ENCODE peak calls at places on chromosome 17, in eight cellular contexts. A is HCT116, X is H1, Z is endothelial cell of umbilical vein, Y is spleen, E is SK-N-MC, D is SK-N-SH, B is sigmoid colon. J is an unnamed sample.

GRCh38 chr17:57946798-57947358 is 8.3 kb downstream of the CUEDC1 start:
- DNase-seq in A (no peak), X (no peak), Z (peak), Y (peak), E (no peak), D (no peak), B (peak), J (peak)

GRCh38 chr17:81541123-81541522 is 11.0 kb downstream of the FAAP100 start:
- DNase-seq in A (no peak), X (no peak), Z (no peak), Y (no peak), E (no peak), D (no peak), B (no peak), J (no peak)

GRCh38 chr17:74923538-74924249 is 379 bp upstream of the OTOP2 start:
- DNase-seq in A (no peak), X (no peak), Z (peak), Y (peak), E (no peak), D (peak), B (no peak), J (peak)

GRCh38 chr17:81002409-81003361 is 11.0 kb downstream of the CHMP6 start:
- DNase-seq in A (no peak), X (no peak), Z (peak), Y (peak), E (no peak), D (peak), B (peak), J (no peak)

GRCh38 chr17:33112763-33113162 is 121.1 kb downstream of the SPACA3 start:
- DNase-seq in A (peak), X (no peak), Z (no peak), Y (no peak), E (no peak), D (no peak), B (no peak), J (no peak)

GRCh38 chr17:28961391-28961790 is 10.1 kb upstream of the PHF12 start:
- DNase-seq in A (no peak), X (no peak), Z (no peak), Y (peak), E (no peak), D (no peak), B (peak), J (no peak)

GRCh38 chr17:49364119-49364518 is 2.1 kb upstream of the ZNF652 start:
- DNase-seq in A (no peak), X (no peak), Z (no peak), Y (no peak), E (no peak), D (no peak), B (no peak), J (no peak)

GRCh38 chr17:73155410-73156165 is 9.2 kb upstream of the SSTR2 start:
- DNase-seq in A (no peak), X (no peak), Z (no peak), Y (no peak), E (no peak), D (peak), B (no peak), J (no peak)

GRCh38 chr17:69936996-69937395 is 138.0 kb upstream of the KCNJ16 start:
- DNase-seq in A (no peak), X (no peak), Z (no peak), Y (no peak), E (no peak), D (no peak), B (no peak), J (no peak)

GRCh38 chr17:37368577-37368976 is 7.2 kb upstream of the C17orf78 start:
- DNase-seq in A (no peak), X (no peak), Z (no peak), Y (no peak), E (no peak), D (no peak), B (no peak), J (no peak)

GRCh38 chr17:76553163-76553908 is 13.5 kb downstream of the PRCD start:
- DNase-seq in A (no peak), X (no peak), Z (no peak), Y (peak), E (no peak), D (peak), B (no peak), J (no peak)

GRCh38 chr17:44777394-44778348 is 18.9 kb downstream of the ADAM11 start:
- DNase-seq in A (no peak), X (no peak), Z (no peak), Y (no peak), E (no peak), D (peak), B (no peak), J (no peak)
- H3K27ac ChIP-seq in A (no peak), X (no peak), Z (no peak), Y (no peak), E (no peak), D (no peak), B (peak), J (no peak)

GRCh38 chr17:16222406-16222805 is 5.4 kb downstream of the PIGL start:
- DNase-seq in A (no peak), X (no peak), Z (no peak), Y (no peak), E (no peak), D (no peak), B (no peak), J (no peak)
- TF ChIP-seq POLR2AphosphoS5 in A (no peak), X (no peak), Z (no peak), Y (no peak), E (no peak), D (no peak), B (no peak), J (no peak)

GRCh38 chr17:45314761-45315549 is 1.9 kb downstream of the MAP3K14 start:
- DNase-seq in A (no peak), X (no peak), Z (peak), Y (no peak), E (no peak), D (no peak), B (no peak), J (no peak)
- H3K27ac ChIP-seq in A (peak), X (no peak), Z (no peak), Y (peak), E (no peak), D (peak), B (peak), J (peak)

GRCh38 chr17:66629762-66630161 is 205.2 kb upstream of the CACNG5 start:
- DNase-seq in A (no peak), X (no peak), Z (no peak), Y (no peak), E (no peak), D (no peak), B (no peak), J (no peak)
- TF ChIP-seq POLR2AphosphoS5 in A (no peak), X (no peak), Z (no peak), Y (no peak), E (no peak), D (no peak), B (no peak), J (no peak)

GRCh38 chr17:79778504-79779087 is 648 bp downstream of the CBX2 start:
- DNase-seq in A (no peak), X (no peak), Z (no peak), Y (no peak), E (no peak), D (peak), B (peak), J (no peak)
- H3K27ac ChIP-seq in A (peak), X (peak), Z (no peak), Y (no peak), E (peak), D (peak), B (no peak), J (no peak)

GRCh38 chr17:38730526-38731379 is 612 bp downstream of the CISD3 start:
- DNase-seq in A (no peak), X (no peak), Z (peak), Y (peak), E (no peak), D (peak), B (peak), J (no peak)
- TF ChIP-seq POLR2AphosphoS5 in A (peak), X (no peak), Z (no peak), Y (no peak), E (no peak), D (peak), B (no peak), J (no peak)

GRCh38 chr17:47969975-47970724 is 763 bp upstream of the CDK5RAP3 start:
- DNase-seq in A (no peak), X (no peak), Z (no peak), Y (no peak), E (no peak), D (no peak), B (no peak), J (no peak)
- H3K27ac ChIP-seq in A (peak), X (no peak), Z (no peak), Y (peak), E (no peak), D (no peak), B (no peak), J (peak)

GRCh38 chr17:10729334-10730193 is at the start of gene TMEM220:
- DNase-seq in A (no peak), X (peak), Z (peak), Y (peak), E (no peak), D (peak), B (peak), J (peak)
- TF ChIP-seq POLR2AphosphoS5 in A (no peak), X (peak), Z (peak), Y (peak), E (peak), D (no peak), B (peak), J (peak)

GRCh38 chr17:41793749-41794602 is 7.5 kb upstream of the JUP start:
- DNase-seq in A (no peak), X (no peak), Z (peak), Y (no peak), E (no peak), D (no peak), B (no peak), J (no peak)
- H3K27ac ChIP-seq in A (peak), X (no peak), Z (peak), Y (no peak), E (no peak), D (no peak), B (peak), J (peak)

GRCh38 chr17:14300628-14301278 is at the start of gene HS3ST3B1:
- DNase-seq in A (peak), X (peak), Z (peak), Y (peak), E (peak), D (peak), B (peak), J (peak)
- TF ChIP-seq POLR2AphosphoS5 in A (peak), X (peak), Z (no peak), Y (peak), E (no peak), D (peak), B (peak), J (peak)